ENCODE peak calls at places on chromosome 9, in seven cellular contexts. I is NCI-H2029, J is Calu3, D is M059J, A is neural crest cell, F is progenitor cell of endocrine pancreas, T is left ventricle myocardium superior. M is an unnamed sample.
A peak's percentile ranks its signal among the peaks of the same experiment; 100 is the strongest.

GRCh38 chr9:91948423-91949292 is 1.4 kb downstream of the ROR2 start:
- DNase-seq in I (no peak), J (peak; percentile 36), D (peak; percentile 61), A (peak; percentile 45), F (peak; percentile 70), T (peak; percentile 58), M (peak; percentile 65)

GRCh38 chr9:21966140-21966851 is 27.9 kb downstream of the CDKN2A start:
- DNase-seq in I (no peak), J (no peak), D (no peak), A (no peak), F (no peak), T (no peak), M (no peak)

GRCh38 chr9:134844821-134845220 is 35.8 kb upstream of the FCN2 start:
- DNase-seq in I (no peak), J (no peak), D (no peak), A (no peak), F (no peak), T (no peak), M (no peak)

GRCh38 chr9:31412081-31412480 is 972.4 kb upstream of the ACO1 start:
- DNase-seq in I (no peak), J (no peak), D (no peak), A (no peak), F (no peak), T (no peak), M (no peak)

GRCh38 chr9:73824671-73825070 is 672.5 kb upstream of the RORB start:
- DNase-seq in I (no peak), J (no peak), D (no peak), A (no peak), F (no peak), T (no peak), M (no peak)

GRCh38 chr9:76394896-76395244 is 644 bp upstream of the RFK start:
- DNase-seq in I (peak; percentile 73), J (peak; percentile 13), D (peak; percentile 63), A (no peak), F (peak; percentile 11), T (peak; percentile 55), M (peak; percentile 75)

GRCh38 chr9:129356871-129357772 is 179.1 kb upstream of the IER5L start:
- DNase-seq in I (no peak), J (no peak), D (no peak), A (no peak), F (no peak), T (no peak), M (no peak)

GRCh38 chr9:83649080-83649479 is 26.1 kb downstream of the IDNK start:
- DNase-seq in I (peak; percentile 23), J (peak; percentile 73), D (peak; percentile 33), A (peak; percentile 55), F (peak; percentile 25), T (peak; percentile 80), M (peak; percentile 18)

GRCh38 chr9:83698976-83699585 is 8.7 kb downstream of the UBQLN1 start:
- DNase-seq in I (no peak), J (no peak), D (no peak), A (no peak), F (no peak), T (no peak), M (no peak)

GRCh38 chr9:13228431-13228830 is 51.1 kb downstream of the MPDZ start:
- DNase-seq in I (no peak), J (no peak), D (no peak), A (no peak), F (no peak), T (no peak), M (no peak)

GRCh38 chr9:129108083-129108804 is 2.3 kb downstream of the CRAT start:
- DNase-seq in I (no peak), J (no peak), D (no peak), A (no peak), F (no peak), T (no peak), M (no peak)

GRCh38 chr9:112112941-112113399 is 62.1 kb downstream of the SUSD1 start:
- DNase-seq in I (no peak), J (peak; percentile 43), D (peak; percentile 85), A (no peak), F (no peak), T (no peak), M (peak; percentile 56)

GRCh38 chr9:87149794-87150193 is 202.5 kb upstream of the GAS1 start:
- DNase-seq in I (no peak), J (no peak), D (peak; percentile 15), A (no peak), F (no peak), T (no peak), M (no peak)

GRCh38 chr9:115276621-115277020 is 158.7 kb upstream of the TNC start:
- DNase-seq in I (no peak), J (no peak), D (peak; percentile 67), A (no peak), F (no peak), T (no peak), M (no peak)

GRCh38 chr9:2016411-2017208 is 1.5 kb downstream of the SMARCA2 start:
- DNase-seq in I (peak; percentile 13), J (peak; percentile 57), D (peak; percentile 85), A (peak; percentile 22), F (peak; percentile 25), T (peak; percentile 87), M (peak; percentile 60)

GRCh38 chr9:14164908-14165307 is 149.0 kb downstream of the NFIB start:
- DNase-seq in I (no peak), J (no peak), D (no peak), A (no peak), F (no peak), T (no peak), M (no peak)

GRCh38 chr9:115944166-115944948 is 209.2 kb upstream of the PAPPA start:
- DNase-seq in I (no peak), J (no peak), D (peak; percentile 69), A (no peak), F (no peak), T (peak; percentile 80), M (peak; percentile 56)

GRCh38 chr9:133889498-133890301 is 102.4 kb downstream of the VAV2 start:
- DNase-seq in I (no peak), J (no peak), D (peak; percentile 68), A (no peak), F (no peak), T (no peak), M (no peak)

GRCh38 chr9:131473891-131474290 is 28.8 kb upstream of the POMT1 start:
- DNase-seq in I (no peak), J (no peak), D (no peak), A (no peak), F (no peak), T (no peak), M (no peak)

GRCh38 chr9:97567894-97568202 is 65.3 kb downstream of the TSTD2 start:
- DNase-seq in I (no peak), J (no peak), D (no peak), A (no peak), F (no peak), T (no peak), M (no peak)

GRCh38 chr9:101394687-101395086 is 3.7 kb downstream of the MRPL50 start:
- DNase-seq in I (no peak), J (no peak), D (no peak), A (no peak), F (no peak), T (no peak), M (no peak)

GRCh38 chr9:94900222-94901018 is 173.9 kb downstream of the AOPEP start:
- DNase-seq in I (no peak), J (no peak), D (peak; percentile 93), A (no peak), F (no peak), T (no peak), M (no peak)

GRCh38 chr9:95107001-95107749 is 210.3 kb downstream of the FANCC start:
- DNase-seq in I (no peak), J (no peak), D (peak; percentile 90), A (no peak), F (no peak), T (no peak), M (no peak)

GRCh38 chr9:107786561-107786960 is 297.0 kb upstream of the KLF4 start:
- DNase-seq in I (no peak), J (no peak), D (no peak), A (no peak), F (no peak), T (no peak), M (no peak)

GRCh38 chr9:134187821-134188420 is 23.6 kb upstream of the RNU6ATAC start:
- DNase-seq in I (no peak), J (no peak), D (no peak), A (no peak), F (no peak), T (no peak), M (no peak)

GRCh38 chr9:14899042-14899814 is 11.0 kb downstream of the FREM1 start:
- DNase-seq in I (no peak), J (no peak), D (no peak), A (no peak), F (no peak), T (no peak), M (no peak)

GRCh38 chr9:137456061-137456863 is 2.9 kb downstream of the NSMF start:
- DNase-seq in I (no peak), J (no peak), D (no peak), A (no peak), F (no peak), T (no peak), M (no peak)

GRCh38 chr9:89149726-89150125 is 28.9 kb downstream of the SHC3 start:
- DNase-seq in I (no peak), J (no peak), D (peak; percentile 81), A (no peak), F (no peak), T (no peak), M (no peak)

GRCh38 chr9:116027096-116027495 is 126.5 kb upstream of the PAPPA start:
- DNase-seq in I (no peak), J (no peak), D (peak; percentile 40), A (no peak), F (no peak), T (no peak), M (no peak)

GRCh38 chr9:132762896-132763295 is 92.6 kb downstream of the GTF3C4 start:
- DNase-seq in I (no peak), J (no peak), D (no peak), A (no peak), F (no peak), T (no peak), M (no peak)

GRCh38 chr9:92730897-92731296 is 33.7 kb downstream of the BICD2 start:
- DNase-seq in I (no peak), J (no peak), D (no peak), A (no peak), F (no peak), T (no peak), M (no peak)

GRCh38 chr9:114134827-114135396 is 20.4 kb upstream of the COL27A1 start:
- DNase-seq in I (no peak), J (no peak), D (no peak), A (no peak), F (no peak), T (no peak), M (no peak)

GRCh38 chr9:107282268-107282667 is 811 bp upstream of the RAD23B start:
- DNase-seq in I (no peak), J (no peak), D (no peak), A (no peak), F (no peak), T (no peak), M (no peak)

GRCh38 chr9:37251452-37251851 is 131.1 kb downstream of the ZCCHC7 start:
- DNase-seq in I (no peak), J (no peak), D (no peak), A (peak; percentile 53), F (no peak), T (no peak), M (no peak)

GRCh38 chr9:131776473-131776872 is 36.6 kb upstream of the RAPGEF1 start:
- DNase-seq in I (no peak), J (peak; percentile 14), D (peak; percentile 53), A (peak; percentile 61), F (peak; percentile 75), T (peak; percentile 48), M (peak; percentile 32)

GRCh38 chr9:35771524-35771923 is 17.4 kb upstream of the MSMP start:
- DNase-seq in I (peak; percentile 83), J (peak; percentile 34), D (no peak), A (no peak), F (no peak), T (no peak), M (peak; percentile 10)

GRCh38 chr9:33510264-33511183 is 13.5 kb upstream of the ANKRD18B start:
- DNase-seq in I (peak; percentile 39), J (peak; percentile 43), D (peak; percentile 76), A (peak; percentile 58), F (peak; percentile 28), T (peak; percentile 81), M (peak; percentile 52)

GRCh38 chr9:113219972-113220371 is 1.1 kb downstream of the FKBP15 start:
- DNase-seq in I (no peak), J (no peak), D (peak; percentile 92), A (no peak), F (no peak), T (no peak), M (no peak)